ENCODE peak calls at places on chromosome 20, in seven cellular contexts. P is AG20443; I is endodermal cell; Q is heart right ventricle; R is activated T-cell treated with anti-CD3 and anti-CD28 coated beads for 48 hours; G is NCI-H69; X is naive thymus-derived CD8-positive, alpha-beta T cell. Z is an unnamed sample.

GRCh38 chr20:57329608-57330221 is at the start of gene SPO11:
- DNase-seq in P (no peak), I (peak), Q (no peak), R (no peak), G (peak), X (no peak), Z (no peak)

GRCh38 chr20:2800590-2801458 is at the start of gene CPXM1:
- DNase-seq in P (peak), I (peak), Q (no peak), R (no peak), G (peak), X (peak), Z (no peak)

GRCh38 chr20:44431502-44432234 is 44.0 kb upstream of the TTPAL start:
- DNase-seq in P (no peak), I (no peak), Q (no peak), R (no peak), G (no peak), X (no peak), Z (no peak)

GRCh38 chr20:50038574-50038991 is 55.8 kb downstream of the SNAI1 start:
- DNase-seq in P (no peak), I (peak), Q (no peak), R (no peak), G (peak), X (no peak), Z (no peak)

GRCh38 chr20:63923626-63924025 is 28.7 kb downstream of the DNAJC5 start:
- DNase-seq in P (no peak), I (no peak), Q (no peak), R (no peak), G (no peak), X (no peak), Z (no peak)

GRCh38 chr20:2558581-2559301 is 22.4 kb downstream of the TMC2 start:
- DNase-seq in P (no peak), I (peak), Q (no peak), R (no peak), G (peak), X (no peak), Z (no peak)

GRCh38 chr20:9467995-9468394 is 46.4 kb upstream of the LAMP5 start:
- DNase-seq in P (no peak), I (peak), Q (no peak), R (no peak), G (peak), X (no peak), Z (no peak)

GRCh38 chr20:51532577-51533191 is 9.8 kb downstream of the NFATC2 start:
- DNase-seq in P (peak), I (no peak), Q (peak), R (no peak), G (no peak), X (no peak), Z (no peak)

GRCh38 chr20:24368253-24368652 is 101.2 kb upstream of the SYNDIG1 start:
- DNase-seq in P (no peak), I (no peak), Q (no peak), R (no peak), G (no peak), X (no peak), Z (no peak)

GRCh38 chr20:58431134-58431533 is 42.1 kb downstream of the VAPB start:
- DNase-seq in P (peak), I (no peak), Q (no peak), R (no peak), G (no peak), X (no peak), Z (no peak)

GRCh38 chr20:35837577-35838195 is 65.9 kb downstream of the PHF20 start:
- DNase-seq in P (peak), I (no peak), Q (no peak), R (no peak), G (no peak), X (no peak), Z (no peak)

GRCh38 chr20:8043687-8044278 is 24.2 kb upstream of the TMX4 start:
- DNase-seq in P (peak), I (no peak), Q (no peak), R (no peak), G (peak), X (peak), Z (no peak)

GRCh38 chr20:63095718-63096654 is 89.2 kb upstream of the BHLHE23 start:
- DNase-seq in P (no peak), I (peak), Q (peak), R (no peak), G (no peak), X (no peak), Z (no peak)

Z was measured in CD4-positive, alpha-beta T cell.